ENCODE peak calls at places on chromosome 18, in eight cellular contexts. One of them, this sample, is unnamed.

GRCh38 chr18:48728204-48728833 is 189.5 kb downstream of the CTIF start:
- DNase-seq in ovary: no peak
- DNase-seq in neural progenitor cell: no peak
- DNase-seq in aorta: peak
- DNase-seq in psoas muscle: peak
- DNase-seq in CD8-positive, alpha-beta T cell: no peak
- DNase-seq in cardiac muscle cell: no peak
- DNase-seq in A549: no peak
- DNase-seq in this sample: peak

GRCh38 chr18:61285777-61286176 is 47.5 kb upstream of the CDH20 start:
- DNase-seq in A549: no peak
- DNase-seq in cardiac muscle cell: no peak
- DNase-seq in aorta: no peak
- DNase-seq in psoas muscle: no peak
- DNase-seq in neural progenitor cell: no peak
- DNase-seq in ovary: no peak
- DNase-seq in CD8-positive, alpha-beta T cell: no peak
- DNase-seq in this sample: no peak

GRCh38 chr18:74351354-74351753 is 35.7 kb downstream of the C18orf63 start:
- DNase-seq in cardiac muscle cell: no peak
- DNase-seq in A549: no peak
- DNase-seq in psoas muscle: no peak
- DNase-seq in ovary: no peak
- DNase-seq in aorta: no peak
- DNase-seq in CD8-positive, alpha-beta T cell: no peak
- DNase-seq in neural progenitor cell: no peak
- DNase-seq in this sample: no peak

GRCh38 chr18:48963555-48964480 is 13.1 kb upstream of the SMAD7 start:
- DNase-seq in cardiac muscle cell: no peak
- DNase-seq in ovary: no peak
- DNase-seq in neural progenitor cell: no peak
- DNase-seq in aorta: no peak
- DNase-seq in CD8-positive, alpha-beta T cell: no peak
- DNase-seq in psoas muscle: no peak
- DNase-seq in A549: no peak
- DNase-seq in this sample: no peak

GRCh38 chr18:22542400-22542835 is 124.7 kb upstream of the CTAGE1 start:
- DNase-seq in cardiac muscle cell: no peak
- DNase-seq in neural progenitor cell: no peak
- DNase-seq in ovary: peak
- DNase-seq in psoas muscle: peak
- DNase-seq in A549: no peak
- DNase-seq in aorta: peak
- DNase-seq in CD8-positive, alpha-beta T cell: no peak
- DNase-seq in this sample: peak

GRCh38 chr18:2147866-2148265 is 423.4 kb downstream of the METTL4 start:
- DNase-seq in CD8-positive, alpha-beta T cell: no peak
- DNase-seq in ovary: no peak
- DNase-seq in neural progenitor cell: no peak
- DNase-seq in A549: no peak
- DNase-seq in psoas muscle: peak
- DNase-seq in aorta: peak
- DNase-seq in cardiac muscle cell: no peak
- DNase-seq in this sample: no peak

GRCh38 chr18:70781860-70782453 is 493.1 kb downstream of the SOCS6 start:
- DNase-seq in aorta: no peak
- DNase-seq in cardiac muscle cell: peak
- DNase-seq in psoas muscle: no peak
- DNase-seq in A549: peak
- DNase-seq in CD8-positive, alpha-beta T cell: peak
- DNase-seq in ovary: no peak
- DNase-seq in neural progenitor cell: peak
- DNase-seq in this sample: no peak

GRCh38 chr18:77765468-77765867 is 515.8 kb downstream of the GALR1 start:
- DNase-seq in aorta: no peak
- DNase-seq in A549: peak
- DNase-seq in ovary: no peak
- DNase-seq in cardiac muscle cell: peak
- DNase-seq in psoas muscle: no peak
- DNase-seq in neural progenitor cell: peak
- DNase-seq in CD8-positive, alpha-beta T cell: no peak
- DNase-seq in this sample: no peak

GRCh38 chr18:62771494-62771893 is 56.2 kb downstream of the PHLPP1 start:
- DNase-seq in aorta: no peak
- DNase-seq in A549: no peak
- DNase-seq in CD8-positive, alpha-beta T cell: no peak
- DNase-seq in neural progenitor cell: no peak
- DNase-seq in psoas muscle: no peak
- DNase-seq in ovary: no peak
- DNase-seq in cardiac muscle cell: no peak
- DNase-seq in this sample: no peak

GRCh38 chr18:3456686-3457069 is 6.7 kb downstream of the TGIF1 start:
- DNase-seq in neural progenitor cell: no peak
- DNase-seq in CD8-positive, alpha-beta T cell: no peak
- DNase-seq in A549: no peak
- DNase-seq in psoas muscle: no peak
- DNase-seq in aorta: no peak
- DNase-seq in ovary: no peak
- DNase-seq in cardiac muscle cell: no peak
- DNase-seq in this sample: no peak

GRCh38 chr18:35158728-35159443 is 81.9 kb upstream of the ZNF397 start:
- DNase-seq in psoas muscle: no peak
- DNase-seq in ovary: no peak
- DNase-seq in A549: no peak
- DNase-seq in aorta: no peak
- DNase-seq in CD8-positive, alpha-beta T cell: no peak
- DNase-seq in neural progenitor cell: no peak
- DNase-seq in cardiac muscle cell: no peak
- DNase-seq in this sample: no peak

GRCh38 chr18:35155403-35156117 is 85.3 kb upstream of the ZNF397 start:
- DNase-seq in ovary: no peak
- DNase-seq in psoas muscle: no peak
- DNase-seq in cardiac muscle cell: peak
- DNase-seq in aorta: no peak
- DNase-seq in neural progenitor cell: no peak
- DNase-seq in A549: no peak
- DNase-seq in CD8-positive, alpha-beta T cell: peak
- DNase-seq in this sample: no peak

DNA sequence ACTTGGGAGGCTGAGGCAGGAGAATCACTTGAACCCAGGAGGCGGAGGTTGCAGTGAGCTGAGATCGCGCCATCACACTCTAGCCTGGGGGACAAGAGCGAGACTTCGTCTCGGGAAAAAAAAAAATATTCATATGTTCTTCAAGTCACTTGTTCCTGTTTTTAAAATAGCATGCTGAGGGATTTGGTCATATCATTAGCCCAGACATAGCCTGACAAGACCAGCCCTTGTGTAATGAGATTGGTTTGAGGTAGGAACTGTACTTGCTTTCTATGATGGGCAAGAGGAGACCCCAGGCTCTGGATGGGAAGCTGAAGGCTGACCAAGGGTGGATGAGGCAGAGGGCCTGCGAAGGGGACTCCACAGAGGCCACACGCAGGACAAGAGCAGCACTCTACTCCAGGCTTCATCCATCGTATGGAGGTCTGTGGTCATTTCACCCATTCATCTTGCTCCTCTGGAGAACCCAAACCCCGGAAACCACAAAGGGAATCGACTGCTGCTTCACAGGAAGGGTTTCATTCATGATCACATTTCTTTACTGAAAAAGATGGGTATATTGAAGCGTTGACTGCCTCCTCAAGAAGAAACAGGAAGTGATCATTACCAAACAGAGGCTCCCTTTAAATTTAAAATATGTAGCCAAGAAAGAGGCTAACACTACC is 87.1 kb upstream of the ZNF397 start:
- DNase-seq in aorta: no peak
- DNase-seq in ovary: no peak
- DNase-seq in A549: no peak
- DNase-seq in CD8-positive, alpha-beta T cell: no peak
- DNase-seq in cardiac muscle cell: no peak
- DNase-seq in neural progenitor cell: no peak
- DNase-seq in psoas muscle: no peak
- DNase-seq in this sample: no peak
- H3K27ac ChIP-seq in aorta: no peak
- H3K27ac ChIP-seq in ovary: no peak
- H3K27ac ChIP-seq in A549: no peak
- H3K27ac ChIP-seq in CD8-positive, alpha-beta T cell: no peak
- H3K27ac ChIP-seq in cardiac muscle cell: no peak
- H3K27ac ChIP-seq in neural progenitor cell: no peak
- H3K27ac ChIP-seq in psoas muscle: no peak
- H3K27ac ChIP-seq in this sample: no peak

GRCh38 chr18:9806905-9807304 is 78.9 kb upstream of the TXNDC2 start:
- DNase-seq in psoas muscle: no peak
- DNase-seq in ovary: no peak
- DNase-seq in A549: no peak
- DNase-seq in aorta: no peak
- DNase-seq in neural progenitor cell: no peak
- DNase-seq in CD8-positive, alpha-beta T cell: no peak
- DNase-seq in cardiac muscle cell: no peak
- DNase-seq in this sample: no peak
- H3K27ac ChIP-seq in psoas muscle: no peak
- H3K27ac ChIP-seq in ovary: no peak
- H3K27ac ChIP-seq in A549: no peak
- H3K27ac ChIP-seq in aorta: no peak
- H3K27ac ChIP-seq in neural progenitor cell: no peak
- H3K27ac ChIP-seq in CD8-positive, alpha-beta T cell: no peak
- H3K27ac ChIP-seq in cardiac muscle cell: no peak
- H3K27ac ChIP-seq in this sample: no peak

GRCh38 chr18:50636366-50637057 is 76.6 kb downstream of the MAPK4 start:
- DNase-seq in A549: no peak
- DNase-seq in ovary: no peak
- DNase-seq in cardiac muscle cell: no peak
- DNase-seq in aorta: no peak
- DNase-seq in CD8-positive, alpha-beta T cell: no peak
- DNase-seq in psoas muscle: no peak
- DNase-seq in neural progenitor cell: no peak
- DNase-seq in this sample: no peak

GRCh38 chr18:50642439-50642838 is 82.6 kb downstream of the MAPK4 start:
- DNase-seq in cardiac muscle cell: no peak
- DNase-seq in neural progenitor cell: no peak
- DNase-seq in ovary: no peak
- DNase-seq in CD8-positive, alpha-beta T cell: no peak
- DNase-seq in psoas muscle: no peak
- DNase-seq in aorta: no peak
- DNase-seq in A549: no peak
- DNase-seq in this sample: no peak

GRCh38 chr18:50638623-50639398 is 78.9 kb downstream of the MAPK4 start:
- DNase-seq in CD8-positive, alpha-beta T cell: no peak
- DNase-seq in psoas muscle: no peak
- DNase-seq in A549: no peak
- DNase-seq in cardiac muscle cell: peak
- DNase-seq in ovary: no peak
- DNase-seq in aorta: no peak
- DNase-seq in neural progenitor cell: peak
- DNase-seq in this sample: no peak

GRCh38 chr18:50633992-50634391 is 74.1 kb downstream of the MAPK4 start:
- DNase-seq in cardiac muscle cell: no peak
- DNase-seq in A549: no peak
- DNase-seq in ovary: no peak
- DNase-seq in aorta: no peak
- DNase-seq in CD8-positive, alpha-beta T cell: no peak
- DNase-seq in neural progenitor cell: no peak
- DNase-seq in psoas muscle: no peak
- DNase-seq in this sample: no peak

DNA sequence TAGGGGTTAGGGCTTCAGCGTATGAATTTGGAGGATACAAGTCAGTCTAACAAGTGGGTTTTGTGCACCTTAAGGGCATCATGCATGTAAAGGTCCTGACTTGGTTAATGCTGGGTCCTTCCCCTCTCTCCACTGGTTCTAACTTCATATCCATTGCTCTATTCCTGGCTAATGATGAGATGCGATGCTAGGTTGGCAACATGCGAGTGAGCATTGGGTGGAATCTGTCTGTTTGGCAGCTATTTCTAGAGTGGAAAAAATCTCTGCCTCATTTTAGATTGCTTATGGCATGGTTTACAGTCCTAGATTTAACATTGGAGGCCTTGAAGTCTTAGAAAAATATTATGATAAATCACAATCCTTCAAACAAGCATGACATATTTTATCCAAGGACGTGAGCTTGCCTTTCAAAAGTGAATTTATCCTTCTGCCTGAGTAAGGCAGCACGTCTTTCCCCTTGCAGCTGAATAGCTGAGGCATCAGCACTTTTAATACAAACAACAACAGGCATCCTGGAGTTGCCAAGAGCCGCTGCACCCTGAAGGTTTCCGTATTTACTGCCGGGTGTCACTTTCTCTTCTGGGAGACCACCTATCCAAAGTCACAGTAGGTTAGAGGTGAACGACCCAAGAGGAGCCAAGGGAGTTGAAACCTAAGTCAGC is 78.2 kb downstream of the MAPK4 start:
- DNase-seq in neural progenitor cell: no peak
- DNase-seq in aorta: no peak
- DNase-seq in ovary: no peak
- DNase-seq in A549: no peak
- DNase-seq in CD8-positive, alpha-beta T cell: no peak
- DNase-seq in psoas muscle: no peak
- DNase-seq in cardiac muscle cell: no peak
- DNase-seq in this sample: no peak
- H3K27ac ChIP-seq in neural progenitor cell: no peak
- H3K27ac ChIP-seq in aorta: no peak
- H3K27ac ChIP-seq in ovary: no peak
- H3K27ac ChIP-seq in A549: no peak
- H3K27ac ChIP-seq in CD8-positive, alpha-beta T cell: no peak
- H3K27ac ChIP-seq in psoas muscle: no peak
- H3K27ac ChIP-seq in cardiac muscle cell: no peak
- H3K27ac ChIP-seq in this sample: no peak

DNA sequence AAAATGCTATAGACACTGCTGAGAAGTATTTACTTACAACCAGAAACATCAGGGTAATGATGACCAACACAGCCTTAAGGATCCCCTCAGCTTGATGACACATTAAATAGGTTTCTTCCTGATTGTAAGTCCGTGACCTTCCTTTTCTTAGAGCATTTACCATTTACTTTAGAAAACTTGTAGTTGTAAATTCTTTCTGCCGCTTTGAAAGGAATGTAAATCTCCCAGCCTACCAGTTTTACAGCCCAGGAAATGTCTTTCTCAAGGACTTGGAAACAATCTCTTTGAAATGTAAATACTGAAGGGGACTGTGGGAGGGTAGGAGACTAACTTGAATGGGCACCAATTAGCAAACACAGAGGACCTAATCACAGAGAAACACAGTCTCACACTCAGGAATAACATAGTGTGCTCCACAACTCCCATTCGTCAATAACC is 278.6 kb downstream of the DSC3 start:
- DNase-seq in ovary: no peak
- DNase-seq in psoas muscle: no peak
- DNase-seq in cardiac muscle cell: peak
- DNase-seq in neural progenitor cell: peak
- DNase-seq in aorta: no peak
- DNase-seq in A549: no peak
- DNase-seq in CD8-positive, alpha-beta T cell: no peak
- DNase-seq in this sample: no peak
- H3K27ac ChIP-seq in ovary: no peak
- H3K27ac ChIP-seq in psoas muscle: no peak
- H3K27ac ChIP-seq in cardiac muscle cell: no peak
- H3K27ac ChIP-seq in neural progenitor cell: peak
- H3K27ac ChIP-seq in aorta: no peak
- H3K27ac ChIP-seq in A549: no peak
- H3K27ac ChIP-seq in CD8-positive, alpha-beta T cell: no peak
- H3K27ac ChIP-seq in this sample: no peak

This sample was measured in lower lobe of right lung.